ENCODE peak calls at places on chromosomes 3 and 15, in eight cellular contexts. N is NT2/D1, X is OCI-LY7, L is HepG2, P is SK-N-SH, Z is Caco-2, F is uterus, U is HCT116. O is an unnamed sample.
A peak's percentile ranks its signal among the peaks of the same experiment; 100 is the strongest.

GRCh38 chr3:81470416-81470978 is 290.9 kb downstream of the GBE1 start:
- DNase-seq in N (no peak), X (no peak), L (no peak), P (no peak), Z (no peak), F (no peak), U (no peak), O (no peak)

GRCh38 chr3:67875858-67876257 is 221.4 kb upstream of the SUCLG2 start:
- DNase-seq in N (no peak), X (no peak), L (no peak), P (no peak), Z (no peak), F (no peak), U (no peak), O (no peak)

GRCh38 chr3:149934524-149934923 is 36.2 kb downstream of the PFN2 start:
- DNase-seq in N (no peak), X (no peak), L (no peak), P (no peak), Z (no peak), F (peak; percentile 46), U (no peak), O (no peak)

GRCh38 chr3:88912294-88913014 is 195.0 kb upstream of the EPHA3 start:
- DNase-seq in N (peak; percentile 80), X (no peak), L (no peak), P (no peak), Z (no peak), F (no peak), U (no peak), O (peak; percentile 9)

GRCh38 chr3:177724020-177724638 is 526.8 kb upstream of the TBL1XR1 start:
- DNase-seq in N (no peak), X (no peak), L (no peak), P (no peak), Z (no peak), F (peak; percentile 43), U (no peak), O (no peak)

GRCh38 chr3:31106912-31107311 is 212.5 kb upstream of the GADL1 start:
- DNase-seq in N (no peak), X (no peak), L (no peak), P (no peak), Z (no peak), F (no peak), U (no peak), O (no peak)

GRCh38 chr15:73951044-73951561 is 24.8 kb downstream of the LOXL1 start:
- DNase-seq in N (peak; percentile 90), X (peak; percentile 71), L (peak; percentile 83), P (peak; percentile 96), Z (peak; percentile 80), F (peak; percentile 92), U (no peak), O (peak; percentile 97)

GRCh38 chr3:67685499-67685898 is 31.1 kb upstream of the SUCLG2 start:
- DNase-seq in N (no peak), X (peak; percentile 88), L (no peak), P (no peak), Z (no peak), F (no peak), U (no peak), O (no peak)

GRCh38 chr3:155741598-155741997 is 3.3 kb downstream of the PLCH1 start:
- DNase-seq in N (no peak), X (no peak), L (no peak), P (no peak), Z (no peak), F (no peak), U (no peak), O (no peak)

GRCh38 chr3:155741081-155741480 is 3.8 kb downstream of the PLCH1 start:
- DNase-seq in N (no peak), X (no peak), L (no peak), P (no peak), Z (no peak), F (no peak), U (no peak), O (no peak)

GRCh38 chr3:155739154-155739553 is 5.7 kb downstream of the PLCH1 start:
- DNase-seq in N (no peak), X (peak; percentile 26), L (peak; percentile 43), P (no peak), Z (no peak), F (no peak), U (no peak), O (no peak)

GRCh38 chr3:155737844-155738460 is 6.9 kb downstream of the PLCH1 start:
- DNase-seq in N (no peak), X (no peak), L (peak; percentile 90), P (no peak), Z (peak; percentile 81), F (no peak), U (peak; percentile 75), O (peak; percentile 29)

DNA sequence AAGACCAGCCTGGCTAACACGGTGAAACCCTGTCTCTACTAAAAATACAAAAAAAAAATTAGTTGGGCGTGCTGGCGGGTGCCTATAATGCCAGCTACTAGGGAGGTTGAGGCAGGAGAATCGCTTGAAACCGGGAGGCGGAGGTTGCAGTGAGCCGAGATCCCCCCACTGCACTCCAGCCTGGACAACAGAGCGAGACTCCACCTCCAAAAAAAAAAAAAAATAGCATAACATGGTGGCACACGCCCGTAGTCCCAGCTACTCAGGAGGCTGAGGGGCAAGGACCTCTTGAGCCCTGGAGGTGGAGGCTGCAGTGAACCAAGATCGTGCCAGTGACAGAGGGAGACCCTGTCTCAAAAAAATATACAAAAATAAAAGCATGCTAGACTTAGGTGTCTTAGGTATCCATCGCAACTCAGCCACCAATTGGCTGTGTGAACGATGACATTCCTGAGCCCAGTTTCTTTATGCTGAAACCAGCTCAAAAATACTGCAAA is 6.2 kb downstream of the PLCH1 start:
- DNase-seq in N (no peak), X (no peak), L (no peak), P (no peak), Z (no peak), F (no peak), U (no peak), O (no peak)
- H3K4me3 ChIP-seq in N (no peak overlapping the region), X (no peak overlapping the region), L (peak overlapping the region; percentile 51), P (no peak overlapping the region), Z (peak overlapping the region; percentile 30), F (no peak overlapping the region), U (peak overlapping the region; percentile 34), O (no peak overlapping the region)

GRCh38 chr3:196240424-196240823 is 24.1 kb downstream of the SLC51A start:
- DNase-seq in N (no peak), X (no peak), L (no peak), P (no peak), Z (no peak), F (no peak), U (no peak), O (no peak)

GRCh38 chr3:196235452-196236122 is 19.3 kb downstream of the SLC51A start:
- DNase-seq in N (no peak), X (no peak), L (no peak), P (no peak), Z (no peak), F (no peak), U (no peak), O (no peak)

GRCh38 chr3:196236169-196236568 is 19.8 kb downstream of the SLC51A start:
- DNase-seq in N (no peak), X (no peak), L (no peak), P (no peak), Z (no peak), F (no peak), U (no peak), O (no peak)

GRCh38 chr3:196238612-196239190 is 22.4 kb downstream of the SLC51A start:
- DNase-seq in N (no peak), X (no peak), L (no peak), P (no peak), Z (no peak), F (no peak), U (no peak), O (peak; percentile 63)

DNA sequence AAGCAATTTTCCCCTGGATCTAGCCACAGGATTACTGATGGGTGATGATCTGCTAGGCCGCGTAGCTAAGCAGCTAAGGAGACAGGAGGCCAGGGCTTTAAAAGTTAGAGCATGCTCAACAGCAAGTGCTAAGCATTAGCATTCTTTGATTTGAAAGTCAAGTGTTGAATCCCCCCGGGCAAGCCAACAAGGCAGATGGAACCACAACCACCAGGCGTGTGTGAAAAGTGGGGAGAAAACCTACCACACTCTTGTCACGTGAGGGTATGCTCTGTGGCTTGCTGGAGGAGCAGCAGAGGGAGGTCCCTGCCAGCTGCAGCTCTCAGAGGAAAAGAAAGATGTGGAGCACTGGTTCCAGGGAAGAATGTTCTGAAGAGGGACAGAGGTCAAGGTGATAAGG is 20.9 kb downstream of the SLC51A start:
- DNase-seq in N (no peak), X (no peak), L (no peak), P (no peak), Z (no peak), F (no peak), U (no peak), O (no peak)
- H3K36me3 ChIP-seq in N (peaks cover 72% of the 10 kb centered on the region), X (peaks cover 16% of the 10 kb centered on the region), L (peaks cover 4% of the 10 kb centered on the region), P (peaks cover 46% of the 10 kb centered on the region), Z (no peaks in the 10 kb centered on the region), F (no peaks in the 10 kb centered on the region), U (peaks cover 9% of the 10 kb centered on the region), O (peaks cover 3% of the 10 kb centered on the region)

DNA sequence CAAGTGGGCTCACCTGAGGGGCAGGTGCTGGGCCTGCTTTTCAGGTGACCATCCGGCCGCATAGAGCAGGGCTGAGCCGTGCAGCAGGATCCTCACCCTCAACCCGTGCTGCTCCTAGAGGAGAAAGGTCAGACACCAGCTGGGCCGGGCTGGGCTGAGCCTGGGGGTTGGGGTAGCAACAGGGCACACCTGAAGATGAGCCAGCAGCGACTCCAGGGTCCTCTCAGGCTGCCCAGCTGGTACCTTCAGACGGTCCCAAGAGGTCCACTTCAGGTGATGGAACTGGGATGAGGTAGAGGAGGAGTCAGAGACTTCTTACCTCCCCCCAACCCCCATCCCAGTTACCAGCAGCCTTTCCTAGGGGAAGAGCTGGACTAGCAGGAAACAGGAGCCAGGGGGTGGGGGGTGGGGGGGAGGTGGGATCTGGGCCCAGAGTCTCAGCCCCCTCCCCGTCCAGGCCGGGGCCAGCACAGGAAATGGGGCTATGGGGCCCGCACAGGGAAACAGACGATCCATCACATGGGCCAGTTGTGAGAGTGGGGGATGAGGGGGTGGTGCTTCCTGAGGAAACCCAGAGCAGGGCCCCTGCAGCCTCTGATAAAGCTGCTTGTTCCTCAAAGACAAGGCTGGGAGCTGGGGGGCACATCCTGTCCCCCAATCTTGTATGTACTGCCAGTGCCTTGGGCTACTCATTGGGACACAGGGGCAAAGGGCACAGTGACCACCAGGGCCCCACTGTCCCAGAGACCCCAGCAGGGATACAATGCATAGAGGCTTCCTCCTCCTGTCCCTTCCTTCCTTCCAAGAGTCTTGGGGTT is 3.0 kb downstream of the INKA1 start:
- DNase-seq in N (no peak), X (peak; percentile 78), L (no peak), P (peak; percentile 67), Z (no peak), F (peak; percentile 71), U (no peak), O (peak; percentile 72)
- H3K4me3 ChIP-seq in N (no peak overlapping the region), X (peak overlapping the region; percentile 82), L (no peak overlapping the region), P (no peak overlapping the region), Z (no peak overlapping the region), F (no peak overlapping the region), U (no peak overlapping the region), O (no peak overlapping the region)

DNA sequence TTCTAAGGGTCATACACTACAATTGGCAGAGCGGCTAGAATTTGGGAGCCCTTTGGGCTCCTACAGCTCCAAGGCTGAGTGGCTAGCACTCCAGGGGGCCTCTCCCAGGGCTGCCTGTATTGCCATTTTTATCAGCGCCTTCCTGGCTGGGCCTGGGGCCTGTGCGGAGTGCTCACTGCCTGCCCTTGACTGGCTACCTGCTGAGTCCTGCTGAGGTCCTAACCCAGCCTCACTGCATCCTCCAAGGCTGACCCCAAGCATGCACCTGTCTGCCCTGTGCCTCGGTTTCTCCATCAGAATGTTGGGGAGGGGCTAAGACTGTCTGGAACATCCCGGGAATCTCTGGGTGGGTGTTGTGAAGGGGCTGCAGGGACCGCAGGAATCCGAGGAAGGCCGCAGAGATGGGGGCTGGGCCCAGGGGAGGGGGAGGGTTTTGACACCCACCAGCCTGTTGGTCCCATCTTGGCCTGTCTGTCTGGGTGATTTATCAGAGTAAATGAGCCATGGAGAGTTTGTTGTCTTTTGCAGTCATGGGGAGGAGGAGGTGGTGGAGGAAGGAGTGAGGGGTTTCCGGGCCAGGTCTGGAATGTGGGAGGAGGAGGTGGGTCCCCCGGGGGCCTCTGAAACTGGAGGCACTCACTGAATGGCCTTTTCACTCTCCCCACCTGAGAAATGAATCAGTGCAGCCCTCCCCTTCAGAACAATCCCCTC is 11.3 kb downstream of the SEMA3F start:
- DNase-seq in N (no peak), X (no peak), L (no peak), P (no peak), Z (no peak), F (no peak), U (no peak), O (no peak)
- H3K36me3 ChIP-seq in N (peaks cover 26% of the 10 kb centered on the region), X (no peaks in the 10 kb centered on the region), L (no peaks in the 10 kb centered on the region), P (no peaks in the 10 kb centered on the region), Z (no peaks in the 10 kb centered on the region), F (no peaks in the 10 kb centered on the region), U (no peaks in the 10 kb centered on the region), O (peaks cover 5% of the 10 kb centered on the region)